ENCODE peak calls at places on chromosome 10, in seven cellular contexts. One of them, this sample, is unnamed.

GRCh38 chr10:13327516-13327915 is 20.6 kb downstream of the SEPHS1 start:
- DNase-seq in AG10803: no peak
- DNase-seq in fibroblast of mammary gland: no peak
- DNase-seq in heart left ventricle: no peak
- DNase-seq in A549: no peak
- DNase-seq in hepatocyte: peak; percentile 39
- DNase-seq in AG09309: no peak
- DNase-seq in this sample: no peak

GRCh38 chr10:102837230-102837721 is at the start of gene CYP17A1:
- DNase-seq in hepatocyte: peak; percentile 33
- DNase-seq in fibroblast of mammary gland: peak; percentile 21
- DNase-seq in AG10803: no peak
- DNase-seq in heart left ventricle: no peak
- DNase-seq in A549: no peak
- DNase-seq in AG09309: no peak
- DNase-seq in this sample: no peak

GRCh38 chr10:133309720-133310398 is 1.1 kb downstream of the ZNF511 start:
- DNase-seq in AG09309: no peak
- DNase-seq in AG10803: no peak
- DNase-seq in heart left ventricle: no peak
- DNase-seq in hepatocyte: no peak
- DNase-seq in A549: no peak
- DNase-seq in fibroblast of mammary gland: no peak
- DNase-seq in this sample: no peak

GRCh38 chr10:3330687-3331086 is 158.1 kb upstream of the PITRM1 start:
- DNase-seq in A549: no peak
- DNase-seq in AG09309: peak; percentile 65
- DNase-seq in fibroblast of mammary gland: peak; percentile 87
- DNase-seq in AG10803: peak; percentile 20
- DNase-seq in heart left ventricle: no peak
- DNase-seq in hepatocyte: peak; percentile 74
- DNase-seq in this sample: peak; percentile 62

GRCh38 chr10:9608592-9608991 is 1409.1 kb upstream of the CELF2 start:
- DNase-seq in fibroblast of mammary gland: peak; percentile 55
- DNase-seq in AG10803: peak; percentile 17
- DNase-seq in A549: no peak
- DNase-seq in AG09309: no peak
- DNase-seq in heart left ventricle: no peak
- DNase-seq in hepatocyte: peak; percentile 32
- DNase-seq in this sample: no peak

GRCh38 chr10:74949843-74950765 is 123.7 kb downstream of the KAT6B start:
- DNase-seq in AG10803: peak; percentile 16
- DNase-seq in hepatocyte: no peak
- DNase-seq in heart left ventricle: no peak
- DNase-seq in fibroblast of mammary gland: no peak
- DNase-seq in AG09309: no peak
- DNase-seq in A549: no peak
- DNase-seq in this sample: no peak

GRCh38 chr10:103083266-103083976 is 109.7 kb downstream of the NT5C2 start:
- DNase-seq in hepatocyte: no peak
- DNase-seq in A549: no peak
- DNase-seq in fibroblast of mammary gland: no peak
- DNase-seq in AG10803: no peak
- DNase-seq in AG09309: no peak
- DNase-seq in heart left ventricle: no peak
- DNase-seq in this sample: no peak

GRCh38 chr10:46546591-46547330 is 9.7 kb downstream of the GPRIN2 start:
- DNase-seq in A549: no peak
- DNase-seq in heart left ventricle: peak; percentile 6
- DNase-seq in AG10803: no peak
- DNase-seq in fibroblast of mammary gland: no peak
- DNase-seq in hepatocyte: no peak
- DNase-seq in AG09309: no peak
- DNase-seq in this sample: no peak

GRCh38 chr10:103854687-103855423 is 521 bp downstream of the SH3PXD2A start:
- DNase-seq in A549: peak; percentile 51
- DNase-seq in fibroblast of mammary gland: peak; percentile 86
- DNase-seq in heart left ventricle: peak; percentile 73
- DNase-seq in hepatocyte: peak; percentile 56
- DNase-seq in AG10803: peak; percentile 48
- DNase-seq in AG09309: no peak
- DNase-seq in this sample: no peak

GRCh38 chr10:44898665-44899064 is 12.5 kb upstream of the TMEM72 start:
- DNase-seq in A549: no peak
- DNase-seq in AG10803: no peak
- DNase-seq in heart left ventricle: no peak
- DNase-seq in hepatocyte: no peak
- DNase-seq in AG09309: no peak
- DNase-seq in fibroblast of mammary gland: no peak
- DNase-seq in this sample: no peak

GRCh38 chr10:65313406-65313805 is 1612.4 kb upstream of the LRRTM3 start:
- DNase-seq in heart left ventricle: no peak
- DNase-seq in AG09309: no peak
- DNase-seq in hepatocyte: no peak
- DNase-seq in fibroblast of mammary gland: no peak
- DNase-seq in A549: no peak
- DNase-seq in AG10803: peak; percentile 81
- DNase-seq in this sample: no peak

GRCh38 chr10:73641272-73642060 is at the start of gene MYOZ1:
- DNase-seq in fibroblast of mammary gland: no peak
- DNase-seq in AG09309: peak; percentile 8
- DNase-seq in hepatocyte: no peak
- DNase-seq in AG10803: peak; percentile 29
- DNase-seq in A549: no peak
- DNase-seq in heart left ventricle: no peak
- DNase-seq in this sample: no peak

GRCh38 chr10:89663144-89663543 is 18.1 kb upstream of the PANK1 start:
- DNase-seq in heart left ventricle: no peak
- DNase-seq in AG09309: no peak
- DNase-seq in fibroblast of mammary gland: no peak
- DNase-seq in hepatocyte: no peak
- DNase-seq in A549: no peak
- DNase-seq in AG10803: no peak
- DNase-seq in this sample: no peak

GRCh38 chr10:99593312-99593711 is 26.9 kb downstream of the SLC25A28 start:
- DNase-seq in hepatocyte: peak; percentile 76
- DNase-seq in AG10803: no peak
- DNase-seq in heart left ventricle: no peak
- DNase-seq in AG09309: no peak
- DNase-seq in A549: no peak
- DNase-seq in fibroblast of mammary gland: no peak
- DNase-seq in this sample: no peak

GRCh38 chr10:118307237-118307636 is 34.9 kb downstream of the FAM204A start:
- DNase-seq in fibroblast of mammary gland: no peak
- DNase-seq in A549: no peak
- DNase-seq in heart left ventricle: no peak
- DNase-seq in AG09309: no peak
- DNase-seq in AG10803: peak; percentile 38
- DNase-seq in hepatocyte: no peak
- DNase-seq in this sample: no peak

GRCh38 chr10:80529604-80530003 is 8.1 kb upstream of the SH2D4B start:
- DNase-seq in fibroblast of mammary gland: no peak
- DNase-seq in AG10803: no peak
- DNase-seq in AG09309: no peak
- DNase-seq in heart left ventricle: peak; percentile 58
- DNase-seq in hepatocyte: no peak
- DNase-seq in A549: no peak
- DNase-seq in this sample: peak; percentile 86

GRCh38 chr10:43671659-43672555 is 23.2 kb upstream of the ZNF32 start:
- DNase-seq in AG10803: peak; percentile 67
- DNase-seq in heart left ventricle: peak; percentile 64
- DNase-seq in A549: peak; percentile 80
- DNase-seq in AG09309: no peak
- DNase-seq in fibroblast of mammary gland: peak; percentile 75
- DNase-seq in hepatocyte: peak; percentile 83
- DNase-seq in this sample: peak; percentile 35

GRCh38 chr10:22294694-22295093 is 21.5 kb upstream of the COMMD3 start:
- DNase-seq in hepatocyte: no peak
- DNase-seq in fibroblast of mammary gland: no peak
- DNase-seq in AG10803: no peak
- DNase-seq in A549: no peak
- DNase-seq in AG09309: no peak
- DNase-seq in heart left ventricle: no peak
- DNase-seq in this sample: no peak

GRCh38 chr10:26739087-26739631 is 41.7 kb downstream of the PDSS1 start:
- DNase-seq in AG10803: no peak
- DNase-seq in hepatocyte: no peak
- DNase-seq in fibroblast of mammary gland: no peak
- DNase-seq in AG09309: no peak
- DNase-seq in heart left ventricle: no peak
- DNase-seq in A549: no peak
- DNase-seq in this sample: no peak

GRCh38 chr10:77616766-77617165 is 20.8 kb downstream of the KCNMA1 start:
- DNase-seq in AG10803: no peak
- DNase-seq in heart left ventricle: no peak
- DNase-seq in A549: no peak
- DNase-seq in hepatocyte: no peak
- DNase-seq in AG09309: no peak
- DNase-seq in fibroblast of mammary gland: no peak
- DNase-seq in this sample: no peak

GRCh38 chr10:68171539-68172080 is 60.3 kb downstream of the ATOH7 start:
- DNase-seq in AG09309: no peak
- DNase-seq in hepatocyte: no peak
- DNase-seq in fibroblast of mammary gland: no peak
- DNase-seq in AG10803: no peak
- DNase-seq in heart left ventricle: no peak
- DNase-seq in A549: no peak
- DNase-seq in this sample: no peak

GRCh38 chr10:87054373-87055295 is 34.5 kb downstream of the FAM25A start:
- DNase-seq in A549: no peak
- DNase-seq in AG10803: peak; percentile 58
- DNase-seq in hepatocyte: peak; percentile 24
- DNase-seq in AG09309: peak; percentile 41
- DNase-seq in fibroblast of mammary gland: peak; percentile 71
- DNase-seq in heart left ventricle: no peak
- DNase-seq in this sample: no peak

GRCh38 chr10:12720217-12720981 is 281.1 kb downstream of the CCDC3 start:
- DNase-seq in AG10803: peak; percentile 48
- DNase-seq in heart left ventricle: peak; percentile 41
- DNase-seq in hepatocyte: peak; percentile 93
- DNase-seq in fibroblast of mammary gland: peak; percentile 85
- DNase-seq in AG09309: peak; percentile 91
- DNase-seq in A549: peak; percentile 60
- DNase-seq in this sample: peak; percentile 74

GRCh38 chr10:48215983-48216505 is 58.5 kb downstream of the FRMPD2 start:
- DNase-seq in AG09309: no peak
- DNase-seq in A549: no peak
- DNase-seq in fibroblast of mammary gland: no peak
- DNase-seq in heart left ventricle: no peak
- DNase-seq in AG10803: no peak
- DNase-seq in hepatocyte: no peak
- DNase-seq in this sample: no peak

DNA sequence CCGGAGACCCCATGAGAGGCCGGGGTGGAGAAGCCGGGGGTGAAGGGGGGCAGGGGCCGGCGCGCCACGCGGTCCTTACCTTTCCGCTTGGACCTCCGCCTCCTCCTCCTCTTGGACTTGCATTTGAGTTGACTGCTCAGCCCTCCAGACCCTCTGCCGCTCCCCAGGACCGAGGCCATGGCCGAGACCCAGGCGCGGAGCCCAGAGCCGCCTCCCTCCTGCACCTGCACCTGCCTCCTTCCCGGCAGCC is 428 bp downstream of the ADARB2 start:
- DNase-seq in AG09309: no peak
- DNase-seq in hepatocyte: no peak
- DNase-seq in fibroblast of mammary gland: no peak
- DNase-seq in A549: no peak
- DNase-seq in AG10803: no peak
- DNase-seq in heart left ventricle: no peak
- DNase-seq in this sample: no peak
- H3K4me3 ChIP-seq in AG09309: no peak overlapping the region
- H3K4me3 ChIP-seq in hepatocyte: peak overlapping the region; percentile 44
- H3K4me3 ChIP-seq in fibroblast of mammary gland: no peak overlapping the region
- H3K4me3 ChIP-seq in A549: no peak overlapping the region
- H3K4me3 ChIP-seq in AG10803: no peak overlapping the region
- H3K4me3 ChIP-seq in heart left ventricle: peak overlapping the region; percentile 44
- H3K4me3 ChIP-seq in this sample: no peak overlapping the region

GRCh38 chr10:70144372-70145110 is 2.0 kb downstream of the TYSND1 start:
- DNase-seq in hepatocyte: no peak
- DNase-seq in AG10803: no peak
- DNase-seq in AG09309: no peak
- DNase-seq in A549: no peak
- DNase-seq in heart left ventricle: no peak
- DNase-seq in fibroblast of mammary gland: no peak
- DNase-seq in this sample: no peak
- H3K4me3 ChIP-seq in hepatocyte: no peak overlapping the region
- H3K4me3 ChIP-seq in AG10803: no peak overlapping the region
- H3K4me3 ChIP-seq in AG09309: no peak overlapping the region
- H3K4me3 ChIP-seq in A549: peak overlapping the region; percentile 79
- H3K4me3 ChIP-seq in heart left ventricle: peak overlapping the region; percentile 88
- H3K4me3 ChIP-seq in fibroblast of mammary gland: peak overlapping the region; percentile 63
- H3K4me3 ChIP-seq in this sample: no peak overlapping the region

DNA sequence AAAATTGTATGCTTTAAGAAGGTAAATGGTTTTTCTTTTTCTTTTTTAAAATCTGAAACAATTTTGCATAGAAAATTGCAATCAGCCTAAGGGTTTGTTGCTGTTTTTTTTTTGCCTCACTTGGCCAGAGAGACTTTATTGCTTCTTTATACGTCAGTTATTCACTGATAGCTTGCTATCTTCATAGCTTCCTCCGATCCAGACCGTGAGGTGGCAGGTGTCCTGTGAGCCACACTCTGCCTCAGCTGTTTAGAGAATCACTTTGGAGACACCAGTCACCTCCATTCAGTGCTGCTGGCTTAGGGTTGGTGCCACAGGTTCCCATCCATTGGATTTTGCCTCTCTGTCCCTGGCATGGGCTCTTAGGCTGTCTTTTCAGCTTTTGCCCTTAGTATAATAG is 68.0 kb downstream of the HHEX start:
- DNase-seq in fibroblast of mammary gland: no peak
- DNase-seq in hepatocyte: no peak
- DNase-seq in heart left ventricle: no peak
- DNase-seq in AG09309: no peak
- DNase-seq in AG10803: no peak
- DNase-seq in A549: no peak
- DNase-seq in this sample: no peak
- H3K4me3 ChIP-seq in fibroblast of mammary gland: no peak overlapping the region
- H3K4me3 ChIP-seq in hepatocyte: no peak overlapping the region
- H3K4me3 ChIP-seq in heart left ventricle: no peak overlapping the region
- H3K4me3 ChIP-seq in AG09309: no peak overlapping the region
- H3K4me3 ChIP-seq in AG10803: no peak overlapping the region
- H3K4me3 ChIP-seq in A549: no peak overlapping the region
- H3K4me3 ChIP-seq in this sample: no peak overlapping the region

DNA sequence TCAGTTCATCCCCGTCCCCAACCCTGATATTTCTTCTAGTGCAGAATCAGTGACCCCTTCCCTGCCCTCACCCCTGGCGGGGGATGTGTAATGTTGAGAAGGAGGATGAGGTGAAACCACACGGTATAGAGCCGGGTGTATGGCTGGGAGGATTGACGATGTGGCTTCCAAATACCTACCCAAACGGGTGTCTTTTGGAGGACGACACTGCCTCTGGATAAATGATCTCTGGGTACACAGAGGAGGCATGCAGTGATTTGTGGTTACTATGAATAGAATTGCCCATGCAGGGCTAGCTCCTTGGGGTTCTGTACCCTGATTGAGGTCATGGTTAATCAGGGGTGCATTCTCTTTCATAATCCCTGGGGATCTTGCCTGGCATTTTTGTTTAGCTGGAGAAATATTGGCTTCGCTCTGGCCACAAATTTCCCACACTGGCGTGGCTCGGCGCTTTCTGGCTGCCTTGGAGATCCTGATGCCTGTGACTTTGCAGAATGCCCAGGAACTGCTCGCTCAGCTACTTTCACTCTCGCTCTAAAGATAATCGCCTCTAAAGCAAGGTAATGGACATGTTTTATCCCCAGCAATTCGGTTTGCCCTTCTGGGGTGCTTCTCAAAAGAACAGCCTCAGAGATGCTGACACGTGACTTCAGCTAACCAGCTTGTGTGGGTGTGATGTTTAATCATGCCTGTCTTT is 89.3 kb downstream of the RBM20 start:
- DNase-seq in fibroblast of mammary gland: peak; percentile 11
- DNase-seq in A549: no peak
- DNase-seq in AG10803: no peak
- DNase-seq in hepatocyte: no peak
- DNase-seq in heart left ventricle: no peak
- DNase-seq in AG09309: no peak
- DNase-seq in this sample: peak; percentile 60
- H3K4me3 ChIP-seq in fibroblast of mammary gland: peak overlapping the region; percentile 30
- H3K4me3 ChIP-seq in A549: peak overlapping the region; percentile 25
- H3K4me3 ChIP-seq in AG10803: no peak overlapping the region
- H3K4me3 ChIP-seq in hepatocyte: no peak overlapping the region
- H3K4me3 ChIP-seq in heart left ventricle: peak overlapping the region; percentile 38
- H3K4me3 ChIP-seq in AG09309: no peak overlapping the region
- H3K4me3 ChIP-seq in this sample: peak overlapping the region; percentile 34

This sample was measured in SJSA1.